ENCODE peak calls at places on chromosomes 13 and 19, in four cellular contexts. One of them, this sample, is unnamed.

GRCh38 chr19:7393459-7393858 is 44.7 kb downstream of the ARHGEF18 start:
- DNase-seq in right atrium auricular region: no peak
- DNase-seq in neural crest cell: no peak
- DNase-seq in stimulated activated CD4-positive, alpha-beta T cell treated with anti-CD3 and anti-CD28 coated beads, Interleukin-1b, Interleukin-23, amount 100 ng/mL, for 4 hours: no peak
- DNase-seq in this sample: no peak

GRCh38 chr13:28654276-28654675 is 4.7 kb upstream of the POMP start:
- DNase-seq in right atrium auricular region: no peak
- DNase-seq in neural crest cell: no peak
- DNase-seq in stimulated activated CD4-positive, alpha-beta T cell treated with anti-CD3 and anti-CD28 coated beads, Interleukin-1b, Interleukin-23, amount 100 ng/mL, for 4 hours: no peak
- DNase-seq in this sample: no peak

GRCh38 chr19:17001603-17002183 is 24.9 kb downstream of the CPAMD8 start:
- DNase-seq in right atrium auricular region: no peak
- DNase-seq in neural crest cell: no peak
- DNase-seq in stimulated activated CD4-positive, alpha-beta T cell treated with anti-CD3 and anti-CD28 coated beads, Interleukin-1b, Interleukin-23, amount 100 ng/mL, for 4 hours: peak; percentile 19
- DNase-seq in this sample: peak; percentile 54

GRCh38 chr13:20475927-20476691 is 49.5 kb downstream of the CRYL1 start:
- DNase-seq in right atrium auricular region: no peak
- DNase-seq in neural crest cell: no peak
- DNase-seq in stimulated activated CD4-positive, alpha-beta T cell treated with anti-CD3 and anti-CD28 coated beads, Interleukin-1b, Interleukin-23, amount 100 ng/mL, for 4 hours: peak; percentile 32
- DNase-seq in this sample: peak; percentile 27

GRCh38 chr19:18152444-18152816 is 533 bp upstream of the PIK3R2 start:
- DNase-seq in right atrium auricular region: peak; percentile 98
- DNase-seq in neural crest cell: peak; percentile 99
- DNase-seq in stimulated activated CD4-positive, alpha-beta T cell treated with anti-CD3 and anti-CD28 coated beads, Interleukin-1b, Interleukin-23, amount 100 ng/mL, for 4 hours: peak; percentile 89
- DNase-seq in this sample: peak; percentile 97

GRCh38 chr19:34360354-34360909 is 4.6 kb upstream of the GPI start:
- DNase-seq in right atrium auricular region: no peak
- DNase-seq in neural crest cell: no peak
- DNase-seq in stimulated activated CD4-positive, alpha-beta T cell treated with anti-CD3 and anti-CD28 coated beads, Interleukin-1b, Interleukin-23, amount 100 ng/mL, for 4 hours: no peak
- DNase-seq in this sample: no peak

GRCh38 chr13:106919093-106919492 is 351.2 kb upstream of the ARGLU1 start:
- DNase-seq in right atrium auricular region: no peak
- DNase-seq in neural crest cell: no peak
- DNase-seq in stimulated activated CD4-positive, alpha-beta T cell treated with anti-CD3 and anti-CD28 coated beads, Interleukin-1b, Interleukin-23, amount 100 ng/mL, for 4 hours: no peak
- DNase-seq in this sample: no peak

GRCh38 chr19:56765107-56765506 is 75.4 kb downstream of the PEG3 start:
- DNase-seq in right atrium auricular region: peak; percentile 62
- DNase-seq in neural crest cell: no peak
- DNase-seq in stimulated activated CD4-positive, alpha-beta T cell treated with anti-CD3 and anti-CD28 coated beads, Interleukin-1b, Interleukin-23, amount 100 ng/mL, for 4 hours: no peak
- DNase-seq in this sample: no peak

GRCh38 chr19:4971424-4971793 is 2.5 kb downstream of the KDM4B start:
- DNase-seq in right atrium auricular region: no peak
- DNase-seq in neural crest cell: no peak
- DNase-seq in stimulated activated CD4-positive, alpha-beta T cell treated with anti-CD3 and anti-CD28 coated beads, Interleukin-1b, Interleukin-23, amount 100 ng/mL, for 4 hours: peak; percentile 16
- DNase-seq in this sample: no peak

GRCh38 chr19:2540646-2541454 is 64.9 kb downstream of the GADD45B start:
- DNase-seq in right atrium auricular region: peak; percentile 97
- DNase-seq in neural crest cell: peak; percentile 65
- DNase-seq in stimulated activated CD4-positive, alpha-beta T cell treated with anti-CD3 and anti-CD28 coated beads, Interleukin-1b, Interleukin-23, amount 100 ng/mL, for 4 hours: no peak
- DNase-seq in this sample: no peak

GRCh38 chr19:3135961-3136683 is at the start of gene GNA15:
- DNase-seq in right atrium auricular region: no peak
- DNase-seq in neural crest cell: no peak
- DNase-seq in stimulated activated CD4-positive, alpha-beta T cell treated with anti-CD3 and anti-CD28 coated beads, Interleukin-1b, Interleukin-23, amount 100 ng/mL, for 4 hours: no peak
- DNase-seq in this sample: no peak

GRCh38 chr19:30371960-30372824 is at the start of gene ZNF536:
- DNase-seq in right atrium auricular region: no peak
- DNase-seq in neural crest cell: no peak
- DNase-seq in stimulated activated CD4-positive, alpha-beta T cell treated with anti-CD3 and anti-CD28 coated beads, Interleukin-1b, Interleukin-23, amount 100 ng/mL, for 4 hours: no peak
- DNase-seq in this sample: no peak